ENCODE peak calls at places on chromosomes 6 and 20, in four cellular contexts. D, M, R and T are unnamed samples.

GRCh38 chr6:84227044-84227433 is 404 bp downstream of the CEP162 start:
- DNase-seq in D (no peak), M (no peak), R (no peak), T (no peak)

GRCh38 chr20:43977252-43977651 is 62.6 kb downstream of the TOX2 start:
- DNase-seq in D (no peak), M (no peak), R (no peak), T (no peak)

GRCh38 chr6:154555075-154555677 is 44.7 kb upstream of the CNKSR3 start:
- DNase-seq in D (no peak), M (peak), R (no peak), T (no peak)

GRCh38 chr6:48777411-48777810 is 666.4 kb upstream of the PTCHD4 start:
- DNase-seq in D (no peak), M (no peak), R (no peak), T (no peak)

GRCh38 chr20:2516399-2516798 is 7.7 kb upstream of the ZNF343 start:
- DNase-seq in D (no peak), M (no peak), R (no peak), T (no peak)

GRCh38 chr6:35439308-35439707 is 12.8 kb upstream of the FANCE start:
- DNase-seq in D (no peak), M (no peak), R (peak), T (peak)

GRCh38 chr6:36025932-36026327 is 1.5 kb upstream of the SLC26A8 start:
- DNase-seq in D (peak), M (no peak), R (no peak), T (no peak)

GRCh38 chr6:43644940-43645612 is at the start of gene RSPH9:
- DNase-seq in D (no peak), M (peak), R (peak), T (peak)

GRCh38 chr20:46084805-46085792 is 4.7 kb downstream of the NCOA5 start:
- DNase-seq in D (peak), M (no peak), R (no peak), T (no peak)

GRCh38 chr6:1597121-1597744 is 12.5 kb upstream of the FOXC1 start:
- DNase-seq in D (no peak), M (no peak), R (no peak), T (no peak)

GRCh38 chr6:121506761-121507754 is 71.6 kb downstream of the GJA1 start:
- DNase-seq in D (no peak), M (no peak), R (no peak), T (no peak)

GRCh38 chr6:6843057-6843627 is 254.6 kb downstream of the LY86 start:
- DNase-seq in D (no peak), M (no peak), R (no peak), T (no peak)

DNA sequence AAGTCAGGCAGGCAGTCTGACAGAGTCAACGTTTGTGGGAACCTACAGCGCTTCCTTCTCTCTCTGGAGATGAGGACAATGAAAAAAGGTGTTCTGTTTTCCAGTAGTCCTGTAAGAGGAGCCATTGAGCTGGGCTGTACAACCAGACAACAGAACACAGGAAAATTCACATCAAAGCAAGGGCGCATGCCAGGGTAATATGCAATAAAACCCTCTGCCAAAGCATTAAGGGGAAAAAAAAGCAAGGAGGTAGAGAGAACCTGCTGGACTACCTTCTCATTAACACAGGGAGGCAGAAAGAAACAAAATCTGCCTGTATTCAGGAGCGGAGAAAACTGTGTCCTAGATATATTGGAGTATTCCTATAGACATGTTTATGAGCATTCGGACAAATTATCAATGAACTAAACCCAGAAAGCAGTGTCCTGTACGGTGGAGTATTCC is 1.3 kb downstream of the RNF24 start:
- DNase-seq in D (peak), M (peak), R (no peak), T (no peak)
- TF ChIP-seq FOXJ3 in D (peak), M (no peak), R (no peak), T (no peak)

GRCh38 chr6:75130784-75131183 is 75.1 kb downstream of the COL12A1 start:
- DNase-seq in D (no peak), M (no peak), R (no peak), T (no peak)
- TF ChIP-seq FOXJ3 in D (no peak), M (no peak), R (no peak), T (no peak)

GRCh38 chr20:60242836-60243520 is 284.8 kb downstream of the CDH26 start:
- DNase-seq in D (no peak), M (no peak), R (no peak), T (no peak)

GRCh38 chr20:60239981-60240380 is 281.8 kb downstream of the CDH26 start:
- DNase-seq in D (no peak), M (no peak), R (no peak), T (no peak)

GRCh38 chr20:60246751-60247150 is 288.5 kb downstream of the CDH26 start:
- DNase-seq in D (no peak), M (no peak), R (no peak), T (no peak)

GRCh38 chr20:60240986-60241385 is 282.8 kb downstream of the CDH26 start:
- DNase-seq in D (no peak), M (no peak), R (no peak), T (no peak)

DNA sequence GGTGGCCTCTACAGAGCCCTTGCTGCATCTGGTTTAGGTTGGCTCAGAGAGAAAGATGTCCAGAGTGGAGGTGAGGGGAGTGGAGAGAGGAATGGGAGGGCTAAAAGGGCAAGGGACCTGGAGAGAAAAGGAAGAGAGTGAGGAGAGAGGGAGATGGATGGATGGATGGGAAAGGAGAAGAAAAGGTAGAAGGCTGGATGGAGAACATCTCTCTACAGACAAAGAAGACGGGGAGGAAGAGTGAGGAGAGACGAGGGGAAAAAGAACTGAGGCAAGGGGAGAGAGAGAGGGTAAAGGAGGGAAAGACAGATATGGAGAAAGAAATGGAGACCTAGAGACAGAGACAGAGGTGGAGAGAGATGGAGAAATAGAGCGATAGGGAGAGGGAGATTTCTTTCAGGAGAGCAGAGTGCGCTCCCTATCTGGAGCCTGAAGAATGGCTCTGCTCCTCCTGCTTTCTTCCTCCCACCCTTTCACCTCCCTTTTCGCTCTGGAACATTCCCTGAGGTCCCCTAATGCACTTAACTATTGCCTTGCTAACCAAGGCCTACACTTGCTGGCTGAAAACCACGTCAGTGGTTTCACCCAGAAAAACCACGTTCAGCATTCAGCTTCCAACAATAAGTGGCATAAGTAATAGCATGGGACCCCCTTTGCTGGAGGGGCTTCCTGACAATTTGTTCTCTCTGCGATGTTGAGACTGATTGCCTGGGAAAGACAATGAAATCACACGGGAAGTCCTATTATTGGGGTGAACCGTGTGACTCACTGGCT is 286.3 kb downstream of the CDH26 start:
- DNase-seq in D (no peak), M (no peak), R (no peak), T (no peak)
- TF ChIP-seq FOXJ3 in D (no peak), M (no peak), R (no peak), T (no peak)

DNA sequence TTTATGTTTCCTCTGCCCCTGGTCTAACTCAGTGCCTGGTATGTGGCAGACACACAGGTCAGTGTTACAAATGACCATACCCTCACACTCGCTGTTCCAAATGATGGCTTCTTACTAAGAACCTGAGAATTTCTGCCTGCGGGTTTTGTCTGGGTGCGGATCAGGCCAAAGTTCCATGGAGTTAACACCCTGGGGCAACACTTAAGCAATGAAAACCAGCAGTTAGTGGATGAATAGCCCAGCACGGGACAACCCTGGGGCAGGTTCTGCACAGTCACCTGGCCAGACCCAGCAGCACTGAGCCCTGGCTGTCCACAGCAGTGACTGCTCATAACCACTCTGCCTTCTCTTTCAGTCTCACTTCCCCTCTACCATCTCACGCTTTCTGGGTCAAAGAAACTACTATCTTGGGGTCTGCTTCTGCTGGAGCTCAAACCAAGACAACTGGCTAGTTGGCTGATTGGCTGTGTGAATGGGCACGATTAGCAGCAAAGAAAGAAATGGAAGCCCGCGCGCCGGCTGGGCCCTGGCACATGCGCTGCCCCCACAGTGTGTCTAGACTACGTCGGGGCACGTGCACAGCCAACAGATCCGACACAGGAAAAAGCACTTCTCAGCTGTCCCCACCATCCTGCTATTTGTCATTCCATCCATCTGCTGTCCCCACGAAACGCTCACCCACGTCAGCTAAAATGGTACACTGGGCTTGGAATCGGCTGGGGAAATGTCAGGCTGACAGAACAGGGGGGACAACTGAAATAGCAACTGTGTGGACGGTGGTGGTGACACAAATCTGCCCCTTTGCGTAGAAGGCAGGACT is 36.6 kb downstream of the MGME1 start:
- DNase-seq in D (no peak), M (no peak), R (no peak), T (peak)
- TF ChIP-seq FOXJ3 in D (no peak), M (no peak), R (no peak), T (no peak)

GRCh38 chr6:46898011-46898410 is 23.7 kb downstream of the ADGRF5 start:
- DNase-seq in D (no peak), M (no peak), R (no peak), T (no peak)

GRCh38 chr6:46900266-46900665 is 21.5 kb downstream of the ADGRF5 start:
- DNase-seq in D (no peak), M (no peak), R (no peak), T (no peak)

GRCh38 chr6:46903175-46903574 is 18.6 kb downstream of the ADGRF5 start:
- DNase-seq in D (peak), M (no peak), R (no peak), T (peak)

GRCh38 chr6:46901747-46902362 is 19.9 kb downstream of the ADGRF5 start:
- DNase-seq in D (no peak), M (no peak), R (no peak), T (no peak)

DNA sequence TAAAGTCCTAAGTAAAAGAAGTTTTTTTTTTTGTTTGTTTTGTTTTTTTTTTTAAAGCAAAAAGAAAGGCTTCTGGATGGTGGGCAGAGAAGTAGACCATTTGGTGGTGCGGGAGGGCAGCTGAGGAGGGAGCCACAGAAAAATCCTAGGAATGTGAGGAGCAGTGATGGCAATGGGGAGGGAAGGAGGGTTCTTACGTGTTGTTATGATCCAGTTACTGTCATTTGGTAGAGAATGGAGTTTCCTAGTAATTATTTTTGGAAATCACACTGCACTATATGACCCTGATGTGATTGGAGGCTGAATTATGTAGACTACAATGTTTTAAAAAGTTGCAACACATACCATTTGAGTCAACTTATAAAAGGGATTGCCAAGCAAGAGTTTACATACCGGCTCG is 22.1 kb downstream of the ADGRF5 start:
- DNase-seq in D (no peak), M (no peak), R (no peak), T (no peak)
- TF ChIP-seq FOXJ3 in D (no peak), M (no peak), R (no peak), T (no peak)

GRCh38 chr6:112296694-112297093 is 42.3 kb upstream of the LAMA4 start:
- DNase-seq in D (no peak), M (no peak), R (no peak), T (no peak)

GRCh38 chr6:112298816-112299281 is 44.5 kb upstream of the LAMA4 start:
- DNase-seq in D (no peak), M (no peak), R (no peak), T (no peak)

GRCh38 chr6:112300888-112301287 is 46.2 kb upstream of the RFPL4B start:
- DNase-seq in D (no peak), M (no peak), R (no peak), T (no peak)

GRCh38 chr6:112298021-112298745 is 43.8 kb upstream of the LAMA4 start:
- DNase-seq in D (no peak), M (no peak), R (no peak), T (no peak)

GRCh38 chr6:112296122-112296521 is 41.8 kb upstream of the LAMA4 start:
- DNase-seq in D (peak), M (no peak), R (no peak), T (peak)
- TF ChIP-seq FOXJ3 in D (no peak), M (no peak), R (no peak), T (no peak)

DNA sequence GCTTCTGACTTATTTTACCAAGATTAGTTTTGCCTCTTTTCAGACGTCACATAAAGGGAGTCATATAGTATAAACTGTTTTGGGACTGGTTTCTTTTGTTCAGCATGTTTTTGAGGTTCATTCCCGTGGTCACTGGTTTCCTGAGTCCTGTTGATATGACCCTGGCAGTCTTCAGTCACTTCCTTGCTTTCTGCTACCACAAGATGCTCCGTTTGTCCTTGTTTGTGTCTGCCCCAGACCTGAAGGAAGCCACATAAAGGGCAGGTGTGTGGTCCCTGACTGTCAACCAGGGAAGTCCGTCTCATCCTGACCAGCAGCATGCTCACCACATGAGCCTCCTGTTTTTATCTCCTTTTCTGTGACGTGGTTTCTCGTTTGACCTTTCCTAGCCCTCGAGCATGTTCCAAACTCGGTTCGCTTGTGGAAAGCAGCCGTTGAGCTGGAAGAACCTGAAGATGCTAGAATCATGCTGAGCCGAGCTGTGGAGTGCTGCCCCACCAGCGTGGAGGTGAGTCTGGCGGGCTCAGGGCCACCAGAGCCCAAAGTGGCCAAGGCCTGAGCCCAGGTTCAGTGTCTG is 26.1 kb upstream of the C20orf204 start:
- DNase-seq in D (no peak), M (no peak), R (no peak), T (no peak)
- TF ChIP-seq FOXJ3 in D (no peak), M (no peak), R (no peak), T (no peak)

GRCh38 chr20:57872816-57873409 is 163.1 kb upstream of the PMEPA1 start:
- DNase-seq in D (no peak), M (no peak), R (no peak), T (no peak)

GRCh38 chr20:57871237-57871632 is 161.4 kb upstream of the PMEPA1 start:
- DNase-seq in D (no peak), M (no peak), R (no peak), T (no peak)

GRCh38 chr20:57876163-57876562 is 166.3 kb upstream of the PMEPA1 start:
- DNase-seq in D (no peak), M (no peak), R (no peak), T (no peak)

GRCh38 chr20:57877131-57877784 is 167.4 kb upstream of the PMEPA1 start:
- DNase-seq in D (no peak), M (no peak), R (no peak), T (no peak)

GRCh38 chr20:57874141-57874540 is 164.3 kb upstream of the PMEPA1 start:
- DNase-seq in D (no peak), M (no peak), R (no peak), T (no peak)
- TF ChIP-seq FOXJ3 in D (no peak), M (no peak), R (no peak), T (no peak)

GRCh38 chr6:115982453-115982852 is 78.2 kb downstream of the FRK start:
- DNase-seq in D (peak), M (no peak), R (no peak), T (no peak)
- TF ChIP-seq FOXJ3 in D (no peak), M (no peak), R (no peak), T (no peak)